ENCODE peak calls at places on chromosomes 1 and 21, in four cellular contexts. J is tibial nerve, A is sigmoid colon, X is H9. G is an unnamed sample.

GRCh38 chr1:156471496-156472490 is 28.8 kb downstream of the MEF2D start:
- DNase-seq in J (peak), A (peak), X (no peak), G (no peak)

GRCh38 chr1:197865809-197866208 is 36.6 kb upstream of the C1orf53 start:
- DNase-seq in J (no peak), A (no peak), X (no peak), G (no peak)

GRCh38 chr1:59434336-59434735 is 137.4 kb downstream of the FGGY start:
- DNase-seq in J (no peak), A (no peak), X (no peak), G (no peak)

GRCh38 chr1:22317231-22317919 is 134.3 kb upstream of the ZBTB40 start:
- DNase-seq in J (no peak), A (no peak), X (peak), G (no peak)

GRCh38 chr1:213008564-213008963 is 7.1 kb downstream of the ANGEL2 start:
- DNase-seq in J (no peak), A (no peak), X (no peak), G (no peak)

GRCh38 chr1:28458237-28459228 is 47.3 kb upstream of the RCC1 start:
- DNase-seq in J (no peak), A (no peak), X (no peak), G (no peak)

GRCh38 chr1:87212431-87213125 is 116.1 kb upstream of the LMO4 start:
- DNase-seq in J (no peak), A (no peak), X (no peak), G (no peak)

GRCh38 chr1:151980287-151981177 is 13.1 kb downstream of the S100A10 start:
- DNase-seq in J (peak), A (no peak), X (no peak), G (no peak)

GRCh38 chr1:28507247-28507645 is 1.4 kb downstream of the RCC1 start:
- DNase-seq in J (no peak), A (no peak), X (no peak), G (no peak)

GRCh38 chr1:27966402-27967105 is 6.8 kb downstream of the XKR8 start:
- DNase-seq in J (no peak), A (no peak), X (no peak), G (no peak)

GRCh38 chr21:29349702-29350101 is 51.0 kb downstream of the BACH1 start:
- DNase-seq in J (no peak), A (no peak), X (no peak), G (peak)

GRCh38 chr1:235763962-235764361 is 102.7 kb downstream of the LYST start:
- DNase-seq in J (no peak), A (no peak), X (no peak), G (no peak)

DNA sequence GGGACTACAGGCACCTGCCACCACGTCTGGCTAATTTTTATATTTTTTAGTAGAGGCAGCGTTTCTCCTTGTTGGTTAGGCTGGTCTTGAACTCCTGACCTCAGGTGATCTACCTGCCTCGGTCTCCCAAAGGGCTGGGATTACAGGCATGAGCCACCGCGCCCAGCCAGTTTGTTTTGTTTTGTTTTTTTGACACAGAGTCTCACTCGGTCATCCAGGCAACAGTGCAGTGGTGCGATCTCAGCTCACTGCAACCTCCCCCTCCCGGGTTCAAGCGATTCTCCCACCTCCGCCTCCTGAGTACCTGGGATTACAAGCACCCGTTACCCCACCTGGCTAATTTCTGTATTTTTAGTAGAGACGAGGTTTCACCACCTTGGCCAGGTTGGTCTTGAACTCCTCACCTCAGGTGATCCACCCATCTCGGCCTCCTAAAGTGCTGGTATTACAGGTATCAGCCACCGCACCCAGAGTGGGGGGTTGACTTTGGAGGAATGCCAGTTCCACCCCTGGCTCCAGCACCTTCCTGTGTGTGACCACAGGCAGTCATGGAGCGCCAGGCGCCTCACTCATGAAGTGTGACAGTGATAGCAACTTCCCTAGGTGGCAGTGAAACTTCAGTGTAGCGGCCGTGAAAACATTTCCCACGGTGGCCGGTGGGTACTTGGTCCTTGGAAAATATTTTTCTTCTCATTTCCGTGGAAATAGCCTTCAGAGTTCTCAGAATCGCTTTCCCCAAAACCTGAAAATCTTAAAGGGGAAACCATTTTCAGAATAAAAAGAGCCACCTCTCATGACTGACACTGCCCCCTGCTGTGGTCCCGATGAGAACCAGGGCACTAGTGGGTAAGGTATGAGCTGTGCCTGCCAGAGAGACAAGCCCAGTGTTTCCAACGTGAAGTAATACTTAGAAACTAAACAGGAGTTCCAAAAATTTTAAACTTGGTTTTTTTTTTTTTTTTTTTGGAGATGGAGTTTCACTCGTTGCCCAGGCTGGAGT is 48.6 kb downstream of the WDR4 start:
- DNase-seq in J (no peak), A (peak), X (no peak), G (no peak)
- TF ChIP-seq CTCF in J (no peak), A (no peak), X (no peak), G (no peak)

GRCh38 chr1:19312782-19313635 is 883 bp downstream of the SLC66A1 start:
- DNase-seq in J (no peak), A (peak), X (no peak), G (no peak)

GRCh38 chr1:19313961-19314882 is 2.1 kb downstream of the SLC66A1 start:
- DNase-seq in J (no peak), A (peak), X (no peak), G (no peak)

GRCh38 chr1:19317126-19317910 is 5.2 kb downstream of the SLC66A1 start:
- DNase-seq in J (no peak), A (no peak), X (peak), G (no peak)

GRCh38 chr1:19313636-19313959 is 1.5 kb downstream of the SLC66A1 start:
- DNase-seq in J (no peak), A (no peak), X (no peak), G (no peak)

DNA sequence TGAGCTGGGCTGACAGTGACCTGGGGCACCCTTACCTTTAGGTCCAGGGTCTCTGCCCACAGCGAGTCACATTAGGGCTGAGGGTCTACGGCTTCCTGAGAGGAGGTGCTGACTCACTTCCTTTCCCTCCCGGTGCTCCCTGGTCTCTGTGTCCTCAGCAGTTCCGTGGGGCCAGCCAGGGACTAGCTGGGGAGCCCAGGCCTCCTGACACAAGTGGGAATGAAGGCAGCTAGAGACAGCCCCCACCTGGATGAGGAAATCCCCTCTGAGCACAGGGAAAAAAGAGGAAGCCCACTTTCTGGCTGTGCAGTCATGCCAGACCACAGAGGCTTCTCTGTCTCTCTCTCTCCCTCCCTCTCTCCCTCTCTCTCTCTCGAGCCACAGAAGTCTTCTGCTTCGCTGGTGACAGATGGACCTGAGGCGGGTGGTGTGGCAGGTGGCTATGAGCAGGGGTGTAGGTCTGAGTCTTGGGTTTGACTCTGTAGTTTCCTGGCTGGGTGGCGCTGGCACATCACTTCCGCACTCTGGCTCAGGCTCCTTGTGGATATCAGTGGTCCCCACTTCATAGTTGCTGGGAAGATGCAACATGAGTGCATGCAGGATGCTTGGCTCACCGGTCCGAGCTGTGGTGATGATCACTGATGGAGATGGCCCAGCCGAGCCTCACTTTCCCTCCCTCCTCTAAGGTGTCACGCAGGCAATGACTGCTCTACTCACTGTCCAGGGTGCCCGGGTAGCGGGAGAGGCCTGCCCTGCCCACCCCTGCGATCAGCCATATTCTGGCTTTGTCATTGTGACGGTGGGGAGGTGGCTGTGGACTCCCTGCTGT is 3.5 kb downstream of the SLC66A1 start:
- DNase-seq in J (no peak), A (peak), X (no peak), G (no peak)
- TF ChIP-seq CTCF in J (no peak), A (no peak), X (no peak), G (no peak)

DNA sequence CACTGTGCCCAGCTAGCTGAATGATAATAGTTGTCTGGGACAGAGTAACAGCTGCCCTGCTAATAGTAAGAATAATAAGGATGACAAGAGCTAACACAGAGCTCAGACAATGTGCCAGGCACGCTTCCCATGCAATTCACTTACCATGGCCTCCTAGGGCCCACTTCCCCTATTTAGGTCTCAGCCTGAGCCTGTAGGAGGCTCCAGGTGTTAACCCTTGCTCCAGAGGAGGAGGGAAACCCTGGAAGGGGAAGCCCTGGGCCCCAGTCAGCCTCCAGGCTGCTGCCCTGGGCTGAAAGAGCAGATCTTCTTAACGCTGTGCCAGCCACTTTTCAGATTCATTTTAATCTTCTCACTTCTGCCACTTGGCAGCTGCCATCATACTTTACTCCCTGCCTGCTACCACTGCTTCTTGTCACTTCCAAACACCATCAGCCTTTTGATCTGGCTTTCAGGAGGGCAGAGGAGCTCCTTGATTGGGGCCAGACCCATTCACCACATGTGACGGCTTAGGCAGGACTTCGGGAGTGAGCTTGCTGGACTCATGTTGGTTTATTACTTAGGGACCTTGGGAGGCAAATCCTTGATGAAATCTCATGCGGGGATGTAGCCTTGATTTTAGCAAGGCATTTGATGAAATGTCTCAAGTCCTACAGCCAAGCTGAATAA is 66.7 kb upstream of the PARP1 start:
- DNase-seq in J (no peak), A (no peak), X (peak), G (no peak)
- TF ChIP-seq CTCF in J (no peak), A (no peak), X (peak), G (no peak)

DNA sequence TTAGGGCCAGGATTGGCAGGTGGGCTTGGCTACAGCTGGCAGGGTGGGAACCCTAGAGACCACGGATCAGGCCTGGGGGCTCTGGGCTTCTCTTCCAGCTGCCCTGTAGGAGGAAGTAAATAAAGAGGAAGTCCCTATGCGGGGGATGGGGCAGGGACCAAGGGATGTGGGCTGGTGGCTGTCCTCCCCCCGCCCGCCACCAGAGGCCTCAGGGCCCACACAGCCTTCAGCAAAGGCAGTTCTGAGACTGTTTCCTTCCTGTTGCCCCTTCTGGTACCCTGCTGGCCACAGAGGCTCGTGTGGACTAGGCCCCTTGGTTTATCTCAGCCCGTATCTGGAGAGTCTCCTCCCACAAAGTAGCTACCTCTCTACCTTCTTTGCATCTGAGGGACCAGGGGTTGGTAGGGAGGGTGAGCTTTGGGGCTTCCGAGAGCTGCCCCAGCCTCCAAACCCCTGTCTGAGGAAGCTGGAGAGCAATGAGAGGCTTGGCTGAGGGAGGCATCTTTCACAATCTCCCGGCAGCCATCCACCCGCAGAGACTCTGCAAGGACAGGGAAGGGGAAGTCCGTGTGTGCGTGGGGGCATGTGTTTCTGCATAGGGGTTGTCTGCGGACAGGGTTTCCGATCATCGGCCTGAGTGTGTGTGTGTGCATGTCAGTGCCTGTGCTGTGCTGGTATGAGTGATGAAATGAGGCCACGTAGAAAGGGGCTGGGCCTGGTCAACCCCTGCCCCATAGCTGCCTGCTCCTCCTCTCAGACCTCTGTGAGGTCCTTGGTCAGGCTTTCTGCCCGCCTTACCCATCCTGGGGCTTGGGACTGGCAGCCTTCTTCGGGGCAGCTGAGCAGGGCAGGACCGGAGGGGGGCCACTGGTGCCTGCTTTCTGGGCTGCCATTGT is 12.5 kb downstream of the RPS6KA1 start:
- DNase-seq in J (peak), A (peak), X (peak), G (no peak)
- TF ChIP-seq CTCF in J (peak), A (no peak), X (peak), G (no peak)

DNA sequence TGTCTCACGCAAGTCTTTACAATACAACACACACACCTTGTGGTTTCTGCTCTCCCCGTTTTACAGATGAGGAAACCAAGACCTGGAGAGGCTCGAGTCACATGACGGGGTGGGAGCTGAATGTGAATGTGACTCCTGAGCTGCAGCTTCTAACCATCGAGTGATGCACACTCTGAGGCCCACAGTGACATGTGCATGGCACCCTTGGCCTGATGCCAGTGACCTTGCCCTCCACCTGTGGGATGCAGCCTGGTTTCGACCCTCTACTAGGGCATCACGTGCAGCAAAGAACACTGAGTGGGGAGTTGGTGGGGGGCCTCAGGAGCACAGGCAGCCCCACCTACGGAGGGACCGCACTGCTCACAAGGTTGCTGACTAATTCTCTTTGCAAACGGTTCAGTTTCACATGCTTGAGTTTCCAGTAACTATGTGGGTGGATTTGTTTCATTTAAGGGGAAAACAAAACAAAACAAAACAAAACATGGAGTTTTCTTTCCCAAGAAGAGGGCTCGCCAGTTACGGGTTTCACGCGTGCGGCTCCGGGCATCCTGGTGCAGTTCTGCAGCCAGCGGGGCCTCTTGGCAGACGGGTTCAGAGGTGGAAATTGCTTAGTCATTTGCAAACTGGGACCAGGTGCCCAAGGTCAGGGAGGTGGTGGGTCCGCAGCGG is 22.9 kb downstream of the SPSB1 start:
- DNase-seq in J (no peak), A (no peak), X (no peak), G (no peak)
- TF ChIP-seq CTCF in J (no peak), A (no peak), X (no peak), G (no peak)

G was measured in D721Med.